ENCODE peak calls at places on chromosome X, in five cellular contexts. W is mesendoderm, D is heart left ventricle, C is tibial artery, K is OCI-LY7. I is an unnamed sample.

GRCh38 chrX:3176439-3176820 is 135.2 kb downstream of the ARSF start:
- DNase-seq in K (no peak), W (peak; percentile 14), D (no peak), C (peak; percentile 21), I (no peak)

GRCh38 chrX:136495043-136495442 is 2.3 kb upstream of the HTATSF1 start:
- DNase-seq in D (no peak), C (no peak), K (no peak), W (no peak), I (no peak)

GRCh38 chrX:19863237-19864223 is 23.9 kb downstream of the SH3KBP1 start:
- DNase-seq in D (peak; percentile 21), W (no peak), C (no peak), K (peak; percentile 78), I (no peak)

GRCh38 chrX:22025751-22026150 is 6.4 kb upstream of the PHEX start:
- DNase-seq in D (no peak), W (no peak), K (no peak), C (no peak), I (no peak)

GRCh38 chrX:110477593-110478228 is 119.1 kb downstream of the RTL9 start:
- DNase-seq in C (no peak), K (no peak), W (peak; percentile 2), D (no peak), I (no peak)

GRCh38 chrX:115318139-115318538 is 28.6 kb downstream of the LUZP4 start:
- DNase-seq in K (no peak), D (no peak), W (no peak), C (no peak), I (no peak)

GRCh38 chrX:41828821-41829220 is 94.5 kb downstream of the CASK start:
- DNase-seq in W (no peak), C (no peak), K (no peak), D (no peak), I (no peak)

GRCh38 chrX:42803320-42803719 is 25.4 kb upstream of the PPP1R2C start:
- DNase-seq in D (no peak), C (no peak), W (no peak), K (no peak), I (no peak)

GRCh38 chrX:46576458-46576857 is 2.9 kb downstream of the CHST7 start:
- DNase-seq in W (no peak), C (peak; percentile 37), D (peak; percentile 48), K (no peak), I (no peak)

GRCh38 chrX:29634516-29634915 is 580.8 kb upstream of the MAGEB2 start:
- DNase-seq in D (no peak), K (no peak), W (no peak), C (no peak), I (no peak)

GRCh38 chrX:19698125-19698524 is 182.8 kb upstream of the MAP3K15 start:
- DNase-seq in D (no peak), K (no peak), W (no peak), C (peak; percentile 20), I (no peak)

GRCh38 chrX:134682081-134682480 is 23.8 kb upstream of the PLAC1 start:
- DNase-seq in K (no peak), D (no peak), W (no peak), C (no peak), I (no peak)

GRCh38 chrX:16870861-16871584 is 861 bp upstream of the RBBP7 start:
- DNase-seq in D (peak; percentile 8), C (peak; percentile 23), W (peak; percentile 59), K (peak; percentile 47), I (no peak)

GRCh38 chrX:29858714-29859113 is 356.6 kb upstream of the MAGEB2 start:
- DNase-seq in K (no peak), W (no peak), C (no peak), D (no peak), I (no peak)

GRCh38 chrX:131735127-131735526 is 191.3 kb downstream of the OR13H1 start:
- DNase-seq in W (no peak), C (no peak), K (no peak), D (no peak), I (no peak)

GRCh38 chrX:131741103-131741581 is 197.3 kb downstream of the OR13H1 start:
- DNase-seq in W (no peak), D (no peak), C (no peak), K (no peak), I (no peak)

GRCh38 chrX:131734621-131735020 is 190.7 kb downstream of the OR13H1 start:
- DNase-seq in W (no peak), C (no peak), K (no peak), D (no peak), I (no peak)

GRCh38 chrX:131739823-131740222 is 195.9 kb downstream of the OR13H1 start:
- DNase-seq in W (no peak), K (no peak), C (no peak), D (no peak), I (no peak)
- H3K36me3 ChIP-seq in W (no peaks in the 10 kb centered on the region), K (no peaks in the 10 kb centered on the region), C (no peaks in the 10 kb centered on the region), D (no peaks in the 10 kb centered on the region), I (no peaks in the 10 kb centered on the region)

GRCh38 chrX:69104756-69105434 is 60.4 kb downstream of the PJA1 start:
- DNase-seq in C (no peak), D (no peak), K (no peak), W (peak; percentile 85), I (no peak)
- H3K4me1 ChIP-seq in C (no peaks in the 10 kb centered on the region), D (no peaks in the 10 kb centered on the region), K (no peaks in the 10 kb centered on the region), W (peaks cover 7% of the 10 kb centered on the region), I (peaks cover 7% of the 10 kb centered on the region)

GRCh38 chrX:1400049-1400448 is 8.1 kb upstream of the SLC25A6 start:
- DNase-seq in K (no peak), W (no peak), C (no peak), D (no peak), I (no peak)
- H3K36me3 ChIP-seq in K (peaks cover 95% of the 10 kb centered on the region), W (peaks cover 15% of the 10 kb centered on the region), C (peaks cover 63% of the 10 kb centered on the region), D (peaks cover 27% of the 10 kb centered on the region), I (peaks cover 35% of the 10 kb centered on the region)

GRCh38 chrX:10044021-10044420 is 76.9 kb downstream of the CLDN34 start:
- DNase-seq in C (no peak), K (no peak), W (no peak), D (no peak), I (no peak)
- H3K4me1 ChIP-seq in C (peaks cover 16% of the 10 kb centered on the region), K (no peaks in the 10 kb centered on the region), W (no peaks in the 10 kb centered on the region), D (peaks cover 40% of the 10 kb centered on the region), I (peaks cover 30% of the 10 kb centered on the region)

I was measured in SJSA1.